ENCODE peak calls at places on chromosomes 3 and 15, in four cellular contexts. One of them, this sample, is unnamed. For H3K36me3, the result is how much of the 10 kb centered on the place peaks cover.

GRCh38 chr3:113783463-113783862 is 36.6 kb downstream of the ATP6V1A start:
- DNase-seq in CD4-positive, CD25-positive, alpha-beta regulatory T cell: no peak
- DNase-seq in hepatocyte: no peak
- DNase-seq in adrenal gland: no peak
- DNase-seq in this sample: no peak

GRCh38 chr15:78702609-78703332 is 61.8 kb upstream of the CHRNB4 start:
- DNase-seq in CD4-positive, CD25-positive, alpha-beta regulatory T cell: no peak
- DNase-seq in hepatocyte: no peak
- DNase-seq in adrenal gland: no peak
- DNase-seq in this sample: no peak

GRCh38 chr15:48856947-48857346 is 21.0 kb upstream of the EID1 start:
- DNase-seq in CD4-positive, CD25-positive, alpha-beta regulatory T cell: no peak
- DNase-seq in hepatocyte: no peak
- DNase-seq in adrenal gland: no peak
- DNase-seq in this sample: no peak

GRCh38 chr15:58410353-58410752 is 21.4 kb upstream of the LIPC start:
- DNase-seq in CD4-positive, CD25-positive, alpha-beta regulatory T cell: peak
- DNase-seq in hepatocyte: no peak
- DNase-seq in adrenal gland: no peak
- DNase-seq in this sample: no peak

GRCh38 chr3:21509706-21510105 is 241.3 kb downstream of the ZNF385D start:
- DNase-seq in CD4-positive, CD25-positive, alpha-beta regulatory T cell: no peak
- DNase-seq in hepatocyte: no peak
- DNase-seq in adrenal gland: no peak
- DNase-seq in this sample: no peak

GRCh38 chr3:128794788-128795649 is 69.0 kb downstream of the RAB7A start:
- DNase-seq in CD4-positive, CD25-positive, alpha-beta regulatory T cell: peak
- DNase-seq in hepatocyte: peak
- DNase-seq in adrenal gland: peak
- DNase-seq in this sample: peak

GRCh38 chr3:189839576-189839975 is 208.4 kb downstream of the TP63 start:
- DNase-seq in CD4-positive, CD25-positive, alpha-beta regulatory T cell: no peak
- DNase-seq in hepatocyte: peak
- DNase-seq in adrenal gland: peak
- DNase-seq in this sample: no peak

GRCh38 chr3:125194849-125195601 is 17.5 kb downstream of the SLC12A8 start:
- DNase-seq in CD4-positive, CD25-positive, alpha-beta regulatory T cell: no peak
- DNase-seq in hepatocyte: peak
- DNase-seq in adrenal gland: no peak
- DNase-seq in this sample: no peak

GRCh38 chr3:160583451-160583850 is 18.1 kb upstream of the KPNA4 start:
- DNase-seq in CD4-positive, CD25-positive, alpha-beta regulatory T cell: no peak
- DNase-seq in hepatocyte: no peak
- DNase-seq in adrenal gland: no peak
- DNase-seq in this sample: no peak
- H3K27ac ChIP-seq in CD4-positive, CD25-positive, alpha-beta regulatory T cell: no peak
- H3K27ac ChIP-seq in hepatocyte: no peak
- H3K27ac ChIP-seq in adrenal gland: no peak
- H3K27ac ChIP-seq in this sample: no peak

GRCh38 chr3:51718547-51719412 is 11.9 kb downstream of the GRM2 start:
- DNase-seq in CD4-positive, CD25-positive, alpha-beta regulatory T cell: peak
- DNase-seq in hepatocyte: peak
- DNase-seq in adrenal gland: peak
- DNase-seq in this sample: no peak

GRCh38 chr3:51722362-51722761 is 15.5 kb downstream of the GRM2 start:
- DNase-seq in CD4-positive, CD25-positive, alpha-beta regulatory T cell: no peak
- DNase-seq in hepatocyte: no peak
- DNase-seq in adrenal gland: no peak
- DNase-seq in this sample: no peak

GRCh38 chr3:51719413-51720025 is 12.7 kb downstream of the GRM2 start:
- DNase-seq in CD4-positive, CD25-positive, alpha-beta regulatory T cell: no peak
- DNase-seq in hepatocyte: no peak
- DNase-seq in adrenal gland: no peak
- DNase-seq in this sample: no peak

GRCh38 chr3:51720292-51721061 is 13.6 kb downstream of the GRM2 start:
- DNase-seq in CD4-positive, CD25-positive, alpha-beta regulatory T cell: no peak
- DNase-seq in hepatocyte: no peak
- DNase-seq in adrenal gland: no peak
- DNase-seq in this sample: no peak

GRCh38 chr3:51721062-51721745 is 14.3 kb downstream of the GRM2 start:
- DNase-seq in CD4-positive, CD25-positive, alpha-beta regulatory T cell: no peak
- DNase-seq in hepatocyte: no peak
- DNase-seq in adrenal gland: no peak
- DNase-seq in this sample: no peak
- H3K36me3 ChIP-seq in CD4-positive, CD25-positive, alpha-beta regulatory T cell: under half
- H3K36me3 ChIP-seq in hepatocyte: under half
- H3K36me3 ChIP-seq in adrenal gland: under half
- H3K36me3 ChIP-seq in this sample: under half

DNA sequence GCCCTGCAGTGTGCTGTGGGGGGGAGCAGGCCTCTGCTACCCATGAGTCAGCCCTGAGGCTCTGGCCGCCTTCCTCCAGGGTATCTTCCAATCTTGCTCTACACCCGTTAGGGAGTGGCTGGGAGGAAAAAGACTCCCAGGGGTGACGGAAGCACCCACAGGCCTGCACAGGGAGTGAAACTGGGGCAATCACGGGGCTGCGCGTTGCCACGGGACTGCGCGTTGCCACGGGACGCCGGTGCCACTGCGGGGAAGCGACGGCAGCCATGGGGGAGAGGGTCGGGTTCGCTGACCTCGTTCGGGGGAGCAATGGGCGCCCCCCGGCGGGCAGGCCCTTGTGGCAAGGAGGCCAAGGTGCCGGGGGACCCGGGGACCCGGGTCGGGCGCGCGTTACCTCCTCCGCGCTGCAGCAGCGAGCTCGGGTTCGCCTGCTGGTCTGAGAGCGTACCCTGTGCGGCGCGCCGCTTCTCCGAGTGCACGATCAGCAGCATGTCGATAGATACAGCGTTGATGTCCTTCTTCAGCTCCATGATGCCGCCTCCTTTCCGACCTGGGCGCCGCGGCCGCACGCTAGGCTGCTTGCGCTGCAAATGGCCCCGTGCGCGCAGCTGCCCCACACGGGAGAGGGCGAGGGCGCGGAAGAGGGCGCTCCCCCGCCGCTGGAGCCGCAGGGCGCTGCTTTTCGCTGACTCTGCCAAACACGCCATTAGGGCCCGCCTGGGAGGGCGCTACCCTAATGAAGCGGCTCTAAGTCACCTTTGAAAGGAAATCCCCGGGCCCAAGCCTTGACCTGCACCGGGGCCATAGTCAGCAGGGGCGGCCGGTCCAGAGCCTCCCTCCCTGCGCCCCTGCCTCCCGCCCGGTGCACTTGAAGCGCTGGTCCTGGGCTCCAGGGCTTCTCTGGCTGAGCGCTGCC is at the start of gene KY:
- DNase-seq in CD4-positive, CD25-positive, alpha-beta regulatory T cell: no peak
- DNase-seq in hepatocyte: peak
- DNase-seq in adrenal gland: peak
- DNase-seq in this sample: peak
- H3K27ac ChIP-seq in CD4-positive, CD25-positive, alpha-beta regulatory T cell: no peak
- H3K27ac ChIP-seq in hepatocyte: no peak
- H3K27ac ChIP-seq in adrenal gland: no peak
- H3K27ac ChIP-seq in this sample: peak

GRCh38 chr15:90076716-90077115 is 25.6 kb downstream of the IDH2 start:
- DNase-seq in CD4-positive, CD25-positive, alpha-beta regulatory T cell: no peak
- DNase-seq in hepatocyte: no peak
- DNase-seq in adrenal gland: no peak
- DNase-seq in this sample: no peak
- H3K36me3 ChIP-seq in CD4-positive, CD25-positive, alpha-beta regulatory T cell: under half
- H3K36me3 ChIP-seq in hepatocyte: under half
- H3K36me3 ChIP-seq in adrenal gland: under half
- H3K36me3 ChIP-seq in this sample: under half

GRCh38 chr3:150096700-150097587 is 126.2 kb upstream of the PFN2 start:
- DNase-seq in CD4-positive, CD25-positive, alpha-beta regulatory T cell: no peak
- DNase-seq in hepatocyte: no peak
- DNase-seq in adrenal gland: no peak
- DNase-seq in this sample: no peak
- H3K27ac ChIP-seq in CD4-positive, CD25-positive, alpha-beta regulatory T cell: no peak
- H3K27ac ChIP-seq in hepatocyte: no peak
- H3K27ac ChIP-seq in adrenal gland: no peak
- H3K27ac ChIP-seq in this sample: no peak

GRCh38 chr3:48410205-48411040 is 19.5 kb downstream of the PLXNB1 start:
- DNase-seq in CD4-positive, CD25-positive, alpha-beta regulatory T cell: no peak
- DNase-seq in hepatocyte: no peak
- DNase-seq in adrenal gland: peak
- DNase-seq in this sample: peak
- H3K36me3 ChIP-seq in CD4-positive, CD25-positive, alpha-beta regulatory T cell: under half
- H3K36me3 ChIP-seq in hepatocyte: under half
- H3K36me3 ChIP-seq in adrenal gland: under half
- H3K36me3 ChIP-seq in this sample: under half

GRCh38 chr15:89761929-89762328 is 10.9 kb upstream of the MESP1 start:
- DNase-seq in CD4-positive, CD25-positive, alpha-beta regulatory T cell: no peak
- DNase-seq in hepatocyte: peak
- DNase-seq in adrenal gland: no peak
- DNase-seq in this sample: no peak

GRCh38 chr15:89759835-89760234 is 8.8 kb upstream of the MESP1 start:
- DNase-seq in CD4-positive, CD25-positive, alpha-beta regulatory T cell: no peak
- DNase-seq in hepatocyte: no peak
- DNase-seq in adrenal gland: no peak
- DNase-seq in this sample: no peak

GRCh38 chr15:89760303-89761008 is 9.4 kb upstream of the MESP1 start:
- DNase-seq in CD4-positive, CD25-positive, alpha-beta regulatory T cell: peak
- DNase-seq in hepatocyte: peak
- DNase-seq in adrenal gland: peak
- DNase-seq in this sample: peak

GRCh38 chr15:89758981-89759380 is 7.9 kb upstream of the MESP1 start:
- DNase-seq in CD4-positive, CD25-positive, alpha-beta regulatory T cell: no peak
- DNase-seq in hepatocyte: no peak
- DNase-seq in adrenal gland: no peak
- DNase-seq in this sample: no peak

GRCh38 chr15:89761009-89761831 is 10.2 kb upstream of the MESP1 start:
- DNase-seq in CD4-positive, CD25-positive, alpha-beta regulatory T cell: no peak
- DNase-seq in hepatocyte: no peak
- DNase-seq in adrenal gland: no peak
- DNase-seq in this sample: no peak
- H3K27ac ChIP-seq in CD4-positive, CD25-positive, alpha-beta regulatory T cell: no peak
- H3K27ac ChIP-seq in hepatocyte: no peak
- H3K27ac ChIP-seq in adrenal gland: no peak
- H3K27ac ChIP-seq in this sample: no peak

DNA sequence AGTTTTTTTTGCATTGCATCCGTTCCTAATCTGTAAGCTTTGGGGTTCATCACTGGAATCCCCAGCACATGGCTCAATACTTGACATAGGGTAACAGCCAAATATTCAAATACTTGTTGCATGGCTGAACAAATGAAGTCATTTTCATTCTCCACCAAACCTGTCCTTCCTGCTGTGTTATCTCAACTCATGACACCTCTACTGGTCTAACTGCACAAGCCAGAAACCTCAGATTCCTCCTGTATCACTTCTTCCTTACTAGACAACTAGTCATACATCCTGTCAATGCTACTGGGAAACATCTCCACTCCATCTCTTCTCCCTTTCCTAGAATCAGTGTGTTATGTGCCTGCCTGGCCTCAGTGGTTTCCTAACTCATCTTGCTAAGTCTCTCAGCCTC is 43.4 kb downstream of the ST3GAL6 start:
- DNase-seq in CD4-positive, CD25-positive, alpha-beta regulatory T cell: no peak
- DNase-seq in hepatocyte: no peak
- DNase-seq in adrenal gland: no peak
- DNase-seq in this sample: no peak
- H3K36me3 ChIP-seq in CD4-positive, CD25-positive, alpha-beta regulatory T cell: under half
- H3K36me3 ChIP-seq in hepatocyte: under half
- H3K36me3 ChIP-seq in adrenal gland: under half
- H3K36me3 ChIP-seq in this sample: under half

DNA sequence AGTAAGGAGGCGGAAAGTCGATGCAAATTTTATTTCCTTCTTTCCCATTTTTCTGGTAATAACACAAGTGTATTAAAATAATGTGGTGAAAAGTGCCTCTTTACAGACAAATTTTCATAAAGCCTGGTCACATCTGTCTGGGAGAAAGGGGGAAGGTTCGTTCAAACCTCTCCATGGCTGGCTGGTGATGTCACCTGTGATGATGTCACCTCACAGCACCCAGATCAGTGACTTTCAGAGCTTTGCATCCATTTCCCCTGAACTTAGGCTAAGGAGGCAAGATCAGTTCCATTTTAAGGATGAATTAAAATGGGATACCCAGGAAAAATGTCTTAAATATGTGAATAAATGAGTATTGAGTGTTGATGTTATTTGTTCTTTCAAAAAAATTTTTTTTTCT is 34.1 kb downstream of the ATP10A start:
- DNase-seq in CD4-positive, CD25-positive, alpha-beta regulatory T cell: no peak
- DNase-seq in hepatocyte: no peak
- DNase-seq in adrenal gland: no peak
- DNase-seq in this sample: no peak
- H3K27ac ChIP-seq in CD4-positive, CD25-positive, alpha-beta regulatory T cell: no peak
- H3K27ac ChIP-seq in hepatocyte: no peak
- H3K27ac ChIP-seq in adrenal gland: no peak
- H3K27ac ChIP-seq in this sample: no peak

This sample was measured in uterus.